ENCODE peak calls at places on chromosomes 12 and 14, in nine cellular contexts. P is colonic mucosa; Z is CD8-positive, alpha-beta memory T cell; R is foreskin keratinocyte; M is thoracic aorta; G is fibroblast of lung; O is thyroid gland; X is SK-N-SH; L is HepG2. J is an unnamed sample. For H3K4me1, the result is how much of the 10 kb centered on the place peaks cover.

GRCh38 chr14:76115010-76115422 is 36.7 kb upstream of the GPATCH2L start:
- DNase-seq in X (no peak), R (no peak), M (no peak), O (no peak), G (no peak), L (no peak), Z (no peak), P (no peak), J (no peak)

GRCh38 chr14:33660248-33660647 is 290.6 kb downstream of the EGLN3 start:
- DNase-seq in G (no peak), O (no peak), Z (no peak), P (no peak), M (no peak), X (no peak), R (no peak), L (no peak), J (no peak)

GRCh38 chr12:11798856-11799530 is 149.5 kb downstream of the ETV6 start:
- DNase-seq in X (no peak), P (no peak), O (no peak), R (peak), Z (no peak), G (peak), M (no peak), L (peak), J (no peak)

GRCh38 chr12:123790901-123791486 is 28.9 kb downstream of the DNAH10 start:
- DNase-seq in M (no peak), X (no peak), R (no peak), Z (no peak), L (no peak), O (no peak), G (no peak), P (no peak), J (no peak)

GRCh38 chr12:85280138-85280983 is at the start of gene ALX1:
- DNase-seq in R (no peak), L (no peak), P (peak), M (no peak), O (peak), X (peak), G (peak), Z (no peak), J (peak)

GRCh38 chr12:46402861-46403731 is 30.5 kb upstream of the SLC38A2 start:
- DNase-seq in R (no peak), O (no peak), X (no peak), L (peak), P (no peak), M (no peak), Z (no peak), G (peak), J (no peak)

GRCh38 chr12:71710276-71711125 is 24.6 kb downstream of the TMEM19 start:
- DNase-seq in O (no peak), G (peak), M (no peak), Z (no peak), X (no peak), L (peak), R (peak), P (no peak), J (no peak)

GRCh38 chr14:84351646-84352045 is 1178.3 kb upstream of the FLRT2 start:
- DNase-seq in X (no peak), R (no peak), O (no peak), L (no peak), P (no peak), G (no peak), M (no peak), Z (no peak), J (no peak)

GRCh38 chr12:124679533-124680371 is 112.3 kb upstream of the NCOR2 start:
- DNase-seq in X (no peak), R (no peak), M (no peak), G (no peak), O (peak), P (peak), Z (no peak), L (peak), J (no peak)

GRCh38 chr12:116142936-116143882 is 134.3 kb downstream of the MED13L start:
- DNase-seq in M (no peak), X (no peak), R (peak), G (peak), O (no peak), Z (no peak), P (no peak), L (no peak), J (no peak)
- H3K4me1 ChIP-seq in M (half or more), X (under half), R (under half), G (under half), O (under half), Z (under half), P (under half), L (under half), J (under half)

GRCh38 chr12:106780010-106780625 is 5.6 kb downstream of the RIC8B start:
- DNase-seq in G (no peak), O (no peak), Z (no peak), X (peak), P (no peak), M (no peak), R (peak), L (no peak), J (no peak)
- H3K4me1 ChIP-seq in G (under half), O (half or more), Z (under half), X (under half), P (under half), M (under half), R (under half), L (under half), J (under half)

DNA sequence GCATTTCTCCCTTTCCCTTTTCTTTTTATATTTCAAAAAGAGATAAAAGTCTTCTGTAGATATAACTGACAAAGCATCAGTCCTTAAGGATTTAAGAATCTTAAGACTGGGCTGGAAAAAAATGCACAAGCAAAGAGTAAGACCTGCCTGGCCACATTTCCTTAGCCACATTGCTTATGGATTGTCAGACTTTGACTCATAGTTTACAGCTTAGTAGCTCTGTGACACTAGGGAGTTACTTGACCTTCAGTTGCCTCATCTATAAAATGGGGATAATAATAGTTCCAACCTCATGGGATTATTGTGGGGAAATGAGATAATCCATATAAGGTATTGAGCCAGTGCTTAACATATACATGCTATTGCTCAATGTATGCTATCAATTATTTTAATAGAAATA is 66.4 kb upstream of the STK38L start:
- DNase-seq in G (peak), X (no peak), L (no peak), Z (no peak), M (no peak), R (peak), P (no peak), O (no peak), J (no peak)
- H3K4me1 ChIP-seq in G (under half), X (under half), L (under half), Z (under half), M (half or more), R (under half), P (under half), O (under half), J (under half)

DNA sequence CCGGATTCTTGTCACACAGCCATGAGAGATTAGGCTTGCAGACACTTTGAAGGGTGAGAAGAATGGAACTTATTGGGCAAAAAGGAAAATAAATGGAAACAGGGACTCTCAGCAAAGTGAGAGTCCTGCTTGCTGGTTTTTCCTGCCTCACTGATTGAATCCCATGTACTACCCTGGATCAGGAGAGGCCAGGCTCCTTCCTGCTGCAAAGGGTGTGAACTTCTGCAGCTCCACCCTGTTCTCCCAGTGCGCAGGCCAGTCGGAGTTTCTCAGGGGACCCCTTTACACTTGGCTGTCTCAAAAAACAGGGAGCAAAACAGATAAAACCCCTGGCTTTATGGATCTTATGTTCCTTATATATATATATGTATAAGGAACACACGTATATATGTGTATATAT is 77.0 kb upstream of the FUT8 start:
- DNase-seq in G (no peak), L (no peak), Z (no peak), P (peak), X (no peak), M (no peak), R (no peak), O (no peak), J (no peak)
- H3K4me1 ChIP-seq in G (under half), L (under half), Z (under half), P (under half), X (under half), M (under half), R (under half), O (under half), J (under half)

DNA sequence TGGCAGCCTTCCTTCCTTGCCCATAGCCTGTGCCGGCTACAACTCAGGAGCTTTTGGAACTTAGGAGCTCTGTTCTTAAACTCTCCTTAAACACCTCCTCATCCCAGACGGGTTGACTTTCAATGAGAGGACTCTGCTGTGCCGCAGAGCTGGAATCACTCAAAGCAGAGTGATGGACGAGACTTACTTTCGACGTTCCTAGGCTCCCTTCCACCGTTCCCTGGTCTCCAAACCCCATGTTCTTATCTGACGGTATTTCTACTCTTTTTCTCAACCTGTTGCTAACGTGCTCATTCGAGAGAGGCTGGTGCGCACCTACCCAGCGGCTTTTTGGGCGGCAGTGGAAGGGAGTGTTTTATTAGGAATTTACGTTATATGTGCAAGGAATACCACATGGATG is 232.7 kb downstream of the CACNA1C start:
- DNase-seq in R (no peak), G (no peak), L (no peak), O (no peak), Z (no peak), P (no peak), M (no peak), X (no peak), J (no peak)
- H3K4me1 ChIP-seq in R (under half), G (under half), L (under half), O (under half), Z (under half), P (under half), M (half or more), X (under half), J (half or more)

DNA sequence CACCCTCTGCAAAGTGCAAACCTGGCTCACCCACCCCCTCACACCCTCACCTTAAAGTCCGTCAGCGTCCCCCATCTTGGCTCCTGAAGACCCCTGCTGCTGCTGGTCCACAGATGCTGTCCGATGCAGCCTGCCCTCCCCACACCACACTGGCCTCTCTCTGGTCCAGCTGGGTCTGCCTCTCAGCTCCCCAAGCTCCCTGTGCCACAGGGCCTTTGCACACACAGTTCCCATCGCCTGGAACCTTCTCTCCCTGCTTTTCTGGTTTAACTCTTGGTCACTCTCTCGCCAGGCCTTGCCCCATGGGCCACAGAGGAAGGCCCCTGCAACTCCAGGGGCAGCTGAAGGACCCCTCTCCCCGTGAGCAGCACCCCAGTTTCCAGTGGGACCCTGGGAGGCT is 44.9 kb downstream of the TESC start:
- DNase-seq in Z (no peak), M (no peak), P (no peak), X (no peak), L (no peak), O (no peak), R (no peak), G (no peak), J (no peak)
- H3K4me1 ChIP-seq in Z (under half), M (under half), P (under half), X (under half), L (under half), O (under half), R (under half), G (under half), J (under half)

DNA sequence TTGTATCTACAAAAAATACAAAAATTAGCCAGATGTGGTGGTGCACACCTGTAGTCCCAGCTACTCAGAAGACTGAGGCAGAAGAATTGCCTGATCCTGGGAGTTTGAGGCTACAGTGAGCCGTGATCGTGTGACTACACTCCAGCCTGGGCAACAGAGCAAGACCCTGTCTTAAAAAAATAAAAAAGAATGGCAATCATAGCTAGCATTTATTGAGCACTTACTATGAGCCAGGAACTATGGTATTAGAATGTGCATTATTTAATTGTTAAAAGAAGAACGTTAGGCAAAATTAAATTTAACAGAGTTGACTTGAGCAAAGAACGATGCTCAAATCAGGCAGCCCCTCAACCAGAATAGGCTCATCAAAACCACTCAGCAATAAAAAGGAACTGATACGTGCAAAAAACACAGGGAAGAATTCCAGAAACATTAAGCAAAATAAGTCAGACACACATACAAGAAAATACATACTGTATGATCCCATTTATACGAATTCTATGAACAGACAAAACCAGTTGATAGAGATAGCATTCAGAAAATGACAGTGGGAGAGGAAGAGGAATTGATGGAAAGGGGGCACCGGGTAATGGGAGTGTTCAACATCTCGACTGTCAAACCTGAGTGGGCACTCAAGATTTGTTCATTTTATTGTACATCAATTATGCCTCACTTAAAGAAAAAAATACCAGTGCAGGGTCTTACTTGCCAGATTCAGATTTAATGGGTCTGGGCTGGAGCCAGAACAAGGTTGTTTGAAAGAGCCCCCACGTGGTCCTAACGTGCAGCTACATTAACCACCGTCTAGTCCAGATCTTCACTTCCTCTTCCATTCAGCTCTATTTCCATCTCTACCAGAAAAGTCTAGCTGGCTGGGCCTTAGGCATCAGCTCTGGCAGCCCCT is 8.0 kb downstream of the SCNN1A start:
- DNase-seq in G (peak), P (peak), M (no peak), O (no peak), Z (peak), X (peak), R (no peak), L (peak), J (peak)
- H3K4me1 ChIP-seq in G (under half), P (under half), M (under half), O (half or more), Z (under half), X (under half), R (under half), L (half or more), J (half or more)

J was measured in lower lobe of right lung.